ENCODE peak calls at places on chromosomes 11 and 22, in four cellular contexts. One of them, this sample, is unnamed.

GRCh38 chr11:124834526-124835190 is 30.6 kb upstream of the ROBO3 start:
- DNase-seq in uterus: no peak
- DNase-seq in BE2C: no peak
- DNase-seq in fibroblast of mammary gland: no peak
- DNase-seq in this sample: no peak

GRCh38 chr22:42410708-42411107 is 21.5 kb downstream of the NFAM1 start:
- DNase-seq in uterus: no peak
- DNase-seq in BE2C: no peak
- DNase-seq in fibroblast of mammary gland: no peak
- DNase-seq in this sample: no peak

GRCh38 chr11:118201966-118202365 is 22.8 kb downstream of the JAML start:
- DNase-seq in BE2C: no peak
- DNase-seq in uterus: no peak
- DNase-seq in fibroblast of mammary gland: no peak
- DNase-seq in this sample: no peak

GRCh38 chr22:42345458-42345857 is 75.0 kb upstream of the TCF20 start:
- DNase-seq in fibroblast of mammary gland: no peak
- DNase-seq in BE2C: no peak
- DNase-seq in uterus: no peak
- DNase-seq in this sample: no peak

GRCh38 chr11:121757480-121758125 is 304.8 kb upstream of the SORL1-AS1 start:
- DNase-seq in fibroblast of mammary gland: no peak
- DNase-seq in uterus: no peak
- DNase-seq in BE2C: no peak
- DNase-seq in this sample: no peak

GRCh38 chr11:66727282-66727882 is 1.6 kb downstream of the SPTBN2 start:
- DNase-seq in fibroblast of mammary gland: no peak
- DNase-seq in uterus: no peak
- DNase-seq in BE2C: peak; percentile 60
- DNase-seq in this sample: no peak

GRCh38 chr22:39453765-39454378 is 2.9 kb upstream of the MGAT3 start:
- DNase-seq in uterus: no peak
- DNase-seq in BE2C: no peak
- DNase-seq in fibroblast of mammary gland: no peak
- DNase-seq in this sample: no peak

GRCh38 chr11:46120711-46121327 is 435 bp downstream of the PHF21A start:
- DNase-seq in fibroblast of mammary gland: peak; percentile 76
- DNase-seq in uterus: peak; percentile 67
- DNase-seq in BE2C: peak; percentile 50
- DNase-seq in this sample: peak; percentile 19

GRCh38 chr11:133955091-133955846 is 1.5 kb downstream of the IGSF9B start:
- DNase-seq in uterus: peak; percentile 81
- DNase-seq in fibroblast of mammary gland: no peak
- DNase-seq in BE2C: peak; percentile 76
- DNase-seq in this sample: no peak

GRCh38 chr11:76798202-76798581 is 15.0 kb downstream of the TSKU start:
- DNase-seq in BE2C: no peak
- DNase-seq in fibroblast of mammary gland: no peak
- DNase-seq in uterus: no peak
- DNase-seq in this sample: no peak

DNA sequence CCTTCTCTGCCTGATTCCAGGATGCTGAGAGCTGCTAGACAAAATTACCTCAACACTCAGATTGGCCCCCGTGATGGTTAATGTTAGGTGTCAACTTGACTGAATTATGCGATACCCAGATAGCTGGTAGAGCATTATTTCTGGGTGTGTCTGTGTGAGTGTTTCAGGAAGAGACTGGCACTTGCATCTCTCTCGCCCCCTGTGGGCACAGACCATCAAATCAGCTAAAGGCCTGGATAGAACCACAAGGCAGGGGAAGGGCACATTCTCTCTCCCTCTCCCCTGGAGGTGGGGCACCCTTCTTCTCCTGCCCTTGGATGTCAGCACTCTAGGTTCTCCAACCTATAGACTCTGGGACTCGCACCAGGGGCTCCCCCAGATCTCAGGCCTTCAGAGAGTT is 79.7 kb downstream of the KIRREL3 start:
- DNase-seq in BE2C: no peak
- DNase-seq in fibroblast of mammary gland: no peak
- DNase-seq in uterus: no peak
- DNase-seq in this sample: no peak
- TF ChIP-seq CTCF in BE2C: peak; percentile 16
- TF ChIP-seq CTCF in fibroblast of mammary gland: no peak
- TF ChIP-seq CTCF in uterus: no peak
- TF ChIP-seq CTCF in this sample: no peak

DNA sequence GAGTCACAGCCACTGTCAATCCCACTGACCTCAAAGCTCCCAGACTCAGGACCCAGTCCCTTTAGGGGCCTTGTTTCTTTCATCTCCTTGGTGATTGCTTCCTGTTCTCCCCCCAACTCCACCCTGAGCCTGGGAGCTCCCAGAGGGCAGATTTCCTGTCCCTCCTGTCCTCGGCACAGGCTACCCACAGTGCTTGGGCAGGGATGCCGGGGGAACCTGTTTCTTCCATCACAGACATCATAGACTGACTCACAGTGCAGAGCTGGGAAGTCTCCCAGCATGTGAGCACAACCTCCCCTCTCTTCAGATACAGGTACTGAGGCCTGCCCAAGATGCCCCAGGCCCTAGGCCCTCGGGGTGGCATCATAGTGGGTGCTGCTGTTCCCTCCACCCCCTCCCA is 16.6 kb downstream of the TRIM29 start:
- DNase-seq in uterus: no peak
- DNase-seq in BE2C: no peak
- DNase-seq in fibroblast of mammary gland: no peak
- DNase-seq in this sample: no peak
- H3K4me3 ChIP-seq in uterus: no peak overlapping the region
- H3K4me3 ChIP-seq in BE2C: no peak overlapping the region
- H3K4me3 ChIP-seq in fibroblast of mammary gland: no peak overlapping the region
- H3K4me3 ChIP-seq in this sample: no peak overlapping the region

DNA sequence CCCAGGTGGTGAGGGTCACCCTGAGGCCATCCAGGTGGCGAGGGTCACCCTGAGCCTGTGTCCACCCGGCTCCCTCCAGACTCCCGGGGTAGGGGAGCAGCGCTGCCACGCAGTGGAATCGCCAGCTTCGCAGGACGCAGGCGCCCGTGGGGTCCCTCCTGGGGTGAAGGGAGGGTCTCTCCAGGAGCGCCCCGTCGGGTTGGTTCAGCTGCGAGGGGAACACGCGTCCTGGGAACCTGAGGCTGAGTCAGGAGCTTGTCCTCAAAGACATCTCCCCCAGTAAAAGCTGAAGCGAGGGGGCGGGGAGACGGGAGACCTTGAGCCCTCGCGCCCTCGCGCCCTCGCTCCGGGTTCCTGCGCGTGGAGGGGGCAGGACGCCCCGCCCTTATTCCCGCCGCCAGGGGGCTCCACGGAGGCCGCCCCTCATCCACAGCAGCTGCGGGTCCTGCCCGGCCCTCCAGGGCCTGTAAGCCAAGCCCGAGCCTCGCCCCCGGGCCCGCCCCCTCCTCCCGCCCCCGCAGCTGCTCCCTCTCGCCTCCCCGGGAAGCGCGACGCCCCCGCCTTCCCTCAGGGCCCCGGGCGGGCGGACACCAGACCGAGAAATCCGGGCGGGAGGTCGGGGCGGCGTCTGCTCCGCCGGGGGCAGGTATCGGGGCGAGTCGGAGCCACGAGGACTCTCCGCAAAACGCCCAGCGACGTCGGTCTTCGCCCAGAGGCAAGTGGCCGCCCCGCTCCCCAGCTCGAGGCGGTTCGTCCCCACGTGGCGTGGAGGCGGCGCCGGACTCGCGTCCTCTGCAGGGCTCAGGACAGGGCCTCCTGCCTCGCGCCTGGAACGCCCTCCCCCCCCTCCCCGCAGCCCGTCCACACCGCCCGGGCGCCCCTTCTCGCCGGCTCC is 22.8 kb downstream of the PIM3 start:
- DNase-seq in uterus: peak; percentile 15
- DNase-seq in fibroblast of mammary gland: no peak
- DNase-seq in BE2C: peak; percentile 7
- DNase-seq in this sample: no peak
- TF ChIP-seq CTCF in uterus: peak; percentile 17
- TF ChIP-seq CTCF in fibroblast of mammary gland: peak; percentile 21
- TF ChIP-seq CTCF in BE2C: no peak
- TF ChIP-seq CTCF in this sample: peak; percentile 31

GRCh38 chr11:100687032-100687629 is at the start of gene ARHGAP42:
- DNase-seq in fibroblast of mammary gland: peak; percentile 49
- DNase-seq in BE2C: peak; percentile 78
- DNase-seq in uterus: peak; percentile 55
- DNase-seq in this sample: no peak

GRCh38 chr11:100687630-100688395 is 725 bp downstream of the ARHGAP42 start:
- DNase-seq in fibroblast of mammary gland: peak; percentile 87
- DNase-seq in BE2C: peak; percentile 67
- DNase-seq in uterus: peak; percentile 61
- DNase-seq in this sample: peak; percentile 73

GRCh38 chr11:100686476-100686875 is 612 bp upstream of the ARHGAP42 start:
- DNase-seq in fibroblast of mammary gland: no peak
- DNase-seq in BE2C: no peak
- DNase-seq in uterus: no peak
- DNase-seq in this sample: no peak

GRCh38 chr11:100691886-100692285 is 4.8 kb downstream of the ARHGAP42 start:
- DNase-seq in fibroblast of mammary gland: no peak
- DNase-seq in BE2C: no peak
- DNase-seq in uterus: no peak
- DNase-seq in this sample: no peak

DNA sequence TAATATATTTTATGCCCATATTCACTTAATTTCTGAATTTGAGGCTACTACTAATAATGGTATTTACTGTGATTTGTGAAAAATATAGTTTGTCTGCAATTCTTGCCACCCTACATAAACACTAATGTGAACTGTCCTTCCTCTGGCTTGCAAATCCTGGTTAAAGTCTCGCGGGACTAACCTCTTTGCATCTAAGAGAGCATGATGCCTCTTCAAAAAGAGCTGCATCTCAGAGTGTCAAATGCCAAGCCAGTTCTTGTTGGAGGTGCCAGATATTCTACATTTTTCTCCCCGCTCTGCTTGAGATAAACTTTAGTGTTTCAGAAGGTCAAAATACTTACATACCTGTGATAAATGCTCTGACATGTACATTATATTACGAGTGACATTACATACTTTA is 2.1 kb downstream of the ARHGAP42 start:
- DNase-seq in fibroblast of mammary gland: no peak
- DNase-seq in uterus: no peak
- DNase-seq in BE2C: no peak
- DNase-seq in this sample: no peak
- H3K4me3 ChIP-seq in fibroblast of mammary gland: no peak overlapping the region
- H3K4me3 ChIP-seq in uterus: peak overlapping the region; percentile 44
- H3K4me3 ChIP-seq in BE2C: peak overlapping the region; percentile 74
- H3K4me3 ChIP-seq in this sample: peak overlapping the region; percentile 87

GRCh38 chr11:61293869-61294716 is 1.0 kb downstream of the VWCE start:
- DNase-seq in fibroblast of mammary gland: peak; percentile 66
- DNase-seq in uterus: peak; percentile 52
- DNase-seq in BE2C: peak; percentile 50
- DNase-seq in this sample: no peak
- TF ChIP-seq CTCF in fibroblast of mammary gland: peak; percentile 8
- TF ChIP-seq CTCF in uterus: no peak
- TF ChIP-seq CTCF in BE2C: no peak
- TF ChIP-seq CTCF in this sample: no peak